ENCODE peak calls at places on chromosomes 12 and 14, in eight cellular contexts. C, T, N, A, Z, H, X and J are unnamed samples.

GRCh38 chr14:54369343-54369742 is 27.5 kb upstream of the CDKN3 start:
- DNase-seq in C (no peak), T (no peak), N (no peak), A (no peak), Z (no peak), H (no peak), X (no peak), J (no peak)

GRCh38 chr12:56601503-56601902 is 28.6 kb downstream of the BAZ2A start:
- DNase-seq in C (no peak), T (peak; percentile 52), N (peak; percentile 27), A (no peak), Z (peak; percentile 53), H (peak; percentile 28), X (peak; percentile 30), J (no peak)

GRCh38 chr12:27970981-27971489 is 1.5 kb downstream of the PTHLH start:
- DNase-seq in C (no peak), T (no peak), N (no peak), A (no peak), Z (peak; percentile 35), H (no peak), X (no peak), J (peak; percentile 2)

GRCh38 chr14:53304726-53305381 is 151.7 kb upstream of the DDHD1 start:
- DNase-seq in C (no peak), T (no peak), N (no peak), A (peak; percentile 86), Z (no peak), H (no peak), X (no peak), J (no peak)

GRCh38 chr14:100529561-100530031 is 57.6 kb downstream of the BEGAIN start:
- DNase-seq in C (no peak), T (no peak), N (no peak), A (no peak), Z (peak; percentile 11), H (no peak), X (no peak), J (no peak)

GRCh38 chr14:81169711-81170103 is 51.1 kb downstream of the GTF2A1 start:
- DNase-seq in C (no peak), T (no peak), N (peak; percentile 46), A (peak; percentile 7), Z (no peak), H (no peak), X (peak; percentile 71), J (no peak)

GRCh38 chr12:49515266-49515665 is 23.6 kb upstream of the KCNH3 start:
- DNase-seq in C (no peak), T (peak; percentile 42), N (no peak), A (peak; percentile 90), Z (no peak), H (no peak), X (no peak), J (no peak)

GRCh38 chr14:99520571-99521081 is 39.4 kb downstream of the CCNK start:
- DNase-seq in C (no peak), T (no peak), N (no peak), A (no peak), Z (peak; percentile 11), H (no peak), X (no peak), J (no peak)

GRCh38 chr12:104011265-104011664 is 38.7 kb downstream of the GLT8D2 start:
- DNase-seq in C (peak; percentile 16), T (peak; percentile 11), N (no peak), A (peak; percentile 96), Z (no peak), H (no peak), X (no peak), J (no peak)

GRCh38 chr12:127991408-127991940 is 275.5 kb upstream of the TMEM132C start:
- DNase-seq in C (no peak), T (no peak), N (no peak), A (no peak), Z (no peak), H (no peak), X (no peak), J (no peak)

GRCh38 chr12:10363922-10364838 is 25.7 kb downstream of the KLRK1 start:
- DNase-seq in C (no peak), T (no peak), N (peak; percentile 40), A (peak; percentile 41), Z (no peak), H (peak; percentile 12), X (peak; percentile 31), J (no peak)

GRCh38 chr14:38201137-38201828 is 6.4 kb upstream of the SSTR1 start:
- DNase-seq in C (no peak), T (no peak), N (no peak), A (no peak), Z (no peak), H (no peak), X (no peak), J (no peak)

GRCh38 chr14:73661872-73662271 is 17.1 kb downstream of the DNAL1 start:
- DNase-seq in C (no peak), T (no peak), N (no peak), A (peak; percentile 57), Z (no peak), H (no peak), X (no peak), J (no peak)

GRCh38 chr12:78096909-78097597 is 266.4 kb downstream of the NAV3 start:
- DNase-seq in C (no peak), T (no peak), N (no peak), A (peak; percentile 69), Z (no peak), H (no peak), X (no peak), J (no peak)

GRCh38 chr12:58860050-58860787 is 60.1 kb downstream of the LRIG3 start:
- DNase-seq in C (no peak), T (no peak), N (no peak), A (no peak), Z (no peak), H (no peak), X (no peak), J (no peak)

GRCh38 chr14:73773441-73774243 is 59.5 kb upstream of the PNMA1 start:
- DNase-seq in C (no peak), T (no peak), N (no peak), A (no peak), Z (no peak), H (no peak), X (no peak), J (no peak)

DNA sequence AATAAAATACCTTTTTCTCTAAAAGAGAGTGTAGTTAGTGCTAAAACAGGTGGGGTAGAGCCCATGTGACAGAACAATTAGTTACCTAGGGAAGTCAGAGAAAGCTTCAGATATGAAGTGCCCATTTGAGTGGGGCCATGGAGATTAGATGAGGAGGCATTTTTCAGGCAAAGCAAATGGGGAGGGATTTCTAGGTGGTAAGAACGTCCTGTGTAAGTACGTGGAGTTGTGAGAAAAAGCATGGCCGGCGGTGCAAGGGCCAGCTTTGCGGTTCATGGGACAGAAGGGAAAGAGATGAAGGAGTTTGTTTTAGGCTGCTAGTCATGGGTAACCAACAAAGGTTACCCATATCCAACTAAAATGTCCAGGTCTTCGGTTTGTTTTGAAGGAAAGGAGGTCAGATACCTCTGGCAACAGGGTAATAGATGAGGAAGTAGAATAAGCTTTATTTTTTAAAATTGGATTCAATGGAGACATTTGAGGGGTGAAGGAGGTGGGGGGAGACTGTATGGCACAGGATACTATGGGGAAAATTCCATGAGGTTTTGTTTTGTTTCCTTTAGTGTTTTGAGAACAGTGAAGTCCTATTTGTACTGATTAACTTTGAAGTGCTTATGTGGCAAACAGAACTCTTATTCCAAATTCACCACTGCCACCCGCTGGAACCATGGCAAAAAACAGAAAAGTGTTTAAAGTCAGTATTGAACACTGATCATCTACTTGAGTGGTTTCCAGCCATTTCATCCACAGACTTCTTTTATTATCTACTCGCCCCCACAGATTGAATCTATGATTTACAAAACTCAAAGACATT is 10.0 kb upstream of the SNRPF start:
- DNase-seq in C (no peak), T (peak; percentile 56), N (no peak), A (peak; percentile 48), Z (no peak), H (peak; percentile 16), X (no peak), J (no peak)
- TF ChIP-seq CTCF in C (peak; percentile 61), T (no peak), N (no peak), A (peak; percentile 50), Z (no peak), H (no peak), X (peak; percentile 21), J (peak; percentile 47)

GRCh38 chr14:103728721-103729120 is 13.1 kb downstream of the ZFYVE21 start:
- DNase-seq in C (no peak), T (no peak), N (no peak), A (no peak), Z (no peak), H (no peak), X (no peak), J (no peak)
- TF ChIP-seq CTCF in C (no peak), T (no peak), N (no peak), A (no peak), Z (no peak), H (no peak), X (no peak), J (no peak)

GRCh38 chr12:124760548-124760947 is 103.1 kb downstream of the SCARB1 start:
- DNase-seq in C (no peak), T (no peak), N (no peak), A (no peak), Z (no peak), H (no peak), X (no peak), J (no peak)

GRCh38 chr12:124759841-124760508 is 103.7 kb downstream of the SCARB1 start:
- DNase-seq in C (no peak), T (peak; percentile 57), N (peak; percentile 66), A (no peak), Z (no peak), H (no peak), X (no peak), J (no peak)

GRCh38 chr12:124756730-124757129 is 106.9 kb downstream of the SCARB1 start:
- DNase-seq in C (no peak), T (no peak), N (no peak), A (no peak), Z (no peak), H (no peak), X (no peak), J (no peak)

GRCh38 chr12:124757329-124757728 is 106.3 kb downstream of the SCARB1 start:
- DNase-seq in C (no peak), T (no peak), N (no peak), A (no peak), Z (no peak), H (no peak), X (no peak), J (no peak)

GRCh38 chr12:124758266-124759200 is 105.1 kb downstream of the SCARB1 start:
- DNase-seq in C (no peak), T (no peak), N (no peak), A (no peak), Z (no peak), H (no peak), X (no peak), J (no peak)
- TF ChIP-seq CTCF in C (no peak), T (no peak), N (no peak), A (no peak), Z (no peak), H (no peak), X (no peak), J (no peak)

DNA sequence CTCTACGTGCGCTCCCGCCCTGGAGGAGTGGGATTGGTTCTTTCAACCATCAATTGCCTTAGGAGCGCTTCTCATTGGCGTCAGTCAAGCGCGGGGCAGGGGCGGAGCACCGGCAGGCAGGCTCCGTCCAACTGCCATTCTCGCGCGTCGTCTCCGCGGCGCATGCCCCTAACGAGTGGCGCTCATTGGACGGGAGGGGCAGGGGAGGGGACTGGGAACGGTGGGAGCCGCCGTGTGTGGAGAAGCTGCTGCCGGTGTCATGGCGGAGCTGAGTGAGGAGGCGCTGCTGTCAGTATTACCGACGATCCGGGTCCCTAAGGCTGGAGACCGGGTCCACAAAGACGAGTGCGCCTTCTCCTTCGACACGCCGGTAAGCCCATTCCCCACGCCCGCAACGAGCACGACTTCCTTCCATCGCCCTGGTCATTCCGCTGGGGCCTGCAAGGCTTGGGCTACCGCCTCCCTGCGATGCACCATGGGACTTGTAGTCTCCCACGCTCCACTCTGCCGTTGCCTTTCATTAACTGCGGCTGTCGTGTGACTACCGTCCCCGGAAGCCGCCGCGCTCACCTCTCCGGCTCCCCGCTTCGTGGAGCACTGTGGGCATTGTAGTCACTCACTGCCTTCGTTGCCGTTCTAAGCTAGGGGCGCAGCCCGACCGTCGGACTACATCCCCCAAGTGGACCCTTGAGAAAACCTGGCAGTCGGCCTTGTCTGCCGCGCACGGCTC is at the start of gene USP5:
- DNase-seq in C (peak; percentile 100), T (peak; percentile 97), N (peak; percentile 100), A (peak; percentile 100), Z (peak; percentile 99), H (peak; percentile 98), X (peak; percentile 99), J (peak; percentile 91)
- TF ChIP-seq CTCF in C (no peak), T (no peak), N (no peak), A (no peak), Z (no peak), H (no peak), X (peak; percentile 32), J (no peak)